ENCODE peak calls at places on chromosomes 2 and 18, in nine cellular contexts. P is suprapubic skin, W is H1, M is HCT116, E is spleen, Y is breast epithelium, N is K562, D is Panc1, S is sigmoid colon. Q is an unnamed sample. For H3K36me3, the result is how much of the 10 kb centered on the place peaks cover.

GRCh38 chr2:20868377-20868776 is 45.5 kb upstream of the LDAH start:
- DNase-seq in D (no peak), S (no peak), N (no peak), E (no peak), Y (no peak), W (no peak), M (no peak), P (no peak), Q (no peak)

GRCh38 chr2:84033347-84033974 is 425.6 kb downstream of the SUCLG1 start:
- DNase-seq in M (no peak), S (no peak), E (no peak), N (no peak), D (no peak), Y (no peak), P (no peak), W (no peak), Q (no peak)

GRCh38 chr18:34122724-34123334 is 101.9 kb downstream of the NOL4 start:
- DNase-seq in N (peak), M (peak), S (no peak), W (no peak), D (peak), P (no peak), E (no peak), Y (no peak), Q (no peak)

GRCh38 chr2:174778479-174778962 is 14.2 kb upstream of the CHRNA1 start:
- DNase-seq in N (no peak), P (no peak), S (no peak), M (no peak), W (no peak), E (peak), D (no peak), Y (peak), Q (no peak)

GRCh38 chr2:212361174-212361756 is 177.3 kb downstream of the ERBB4 start:
- DNase-seq in E (no peak), Y (no peak), M (no peak), W (no peak), D (no peak), S (no peak), N (no peak), P (no peak), Q (no peak)

GRCh38 chr2:72719416-72719815 is 106.4 kb downstream of the EXOC6B start:
- DNase-seq in P (no peak), N (no peak), D (no peak), E (no peak), S (no peak), W (no peak), M (no peak), Y (no peak), Q (no peak)

GRCh38 chr2:47016172-47016913 is 100.7 kb upstream of the MCFD2 start:
- DNase-seq in S (no peak), Y (no peak), W (peak), P (no peak), E (no peak), D (peak), M (peak), N (peak), Q (no peak)

GRCh38 chr2:100013892-100014677 is 128.3 kb downstream of the AFF3 start:
- DNase-seq in P (no peak), W (peak), S (no peak), M (peak), D (peak), E (no peak), Y (no peak), N (no peak), Q (no peak)

GRCh38 chr2:53913721-53914120 is 54.0 kb upstream of the GPR75 start:
- DNase-seq in P (no peak), Y (no peak), S (no peak), E (no peak), M (no peak), D (no peak), N (no peak), W (no peak), Q (no peak)

GRCh38 chr2:63654959-63655358 is 66.2 kb downstream of the MDH1 start:
- DNase-seq in W (no peak), D (no peak), Y (no peak), M (no peak), N (no peak), E (no peak), P (no peak), S (no peak), Q (no peak)

GRCh38 chr2:21175895-21176646 is 52.3 kb downstream of the TDRD15 start:
- DNase-seq in E (no peak), Y (no peak), M (no peak), W (no peak), D (no peak), P (no peak), N (peak), S (no peak), Q (no peak)

GRCh38 chr2:239285071-239285931 is 115.5 kb downstream of the HDAC4 start:
- DNase-seq in M (no peak), Y (no peak), E (peak), P (peak), W (no peak), S (peak), D (no peak), N (peak), Q (no peak)

DNA sequence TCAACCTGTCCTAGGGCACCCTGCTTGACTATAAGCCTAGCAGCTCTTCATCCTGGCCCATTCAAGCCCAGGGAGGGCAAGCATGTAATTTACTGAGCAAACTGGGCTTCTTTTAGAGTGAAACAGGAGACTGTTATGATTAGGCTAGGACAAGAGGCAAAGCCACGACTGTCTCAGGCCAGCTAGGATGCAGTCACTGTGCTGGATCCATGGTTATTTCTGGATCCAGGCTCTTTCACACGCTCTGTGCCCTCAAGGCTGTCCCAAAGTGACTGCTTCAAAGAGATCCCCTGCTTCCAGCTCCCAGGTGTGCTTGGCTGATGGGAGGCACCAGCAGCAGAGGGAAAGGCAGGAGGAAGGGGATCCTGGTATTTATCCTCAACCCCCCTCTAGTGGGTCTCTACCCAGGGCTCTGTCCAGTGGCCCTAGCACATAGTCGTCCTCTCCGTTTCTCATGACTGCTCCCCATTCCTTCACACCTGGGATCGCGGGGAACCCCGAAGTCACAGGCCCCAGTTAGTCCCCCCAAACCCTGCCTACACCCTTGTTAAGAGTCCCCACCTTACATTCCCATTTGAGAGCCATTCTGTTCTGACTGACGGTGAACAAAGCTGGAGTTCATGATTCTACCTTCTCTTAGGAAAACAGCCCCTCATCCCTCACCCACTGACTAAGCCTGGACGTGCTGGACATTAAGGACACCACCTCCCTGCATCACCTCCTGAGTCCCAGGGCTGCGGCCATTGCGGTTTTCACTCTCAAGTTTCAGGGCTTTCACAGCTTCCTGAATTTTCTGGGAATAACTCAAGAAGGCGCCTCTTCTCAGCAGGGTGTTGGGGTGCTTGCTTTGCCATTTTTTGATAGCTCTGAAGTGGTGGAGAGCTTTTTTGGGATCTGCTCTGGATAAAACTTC is 63.2 kb downstream of the POLR1A start:
- DNase-seq in M (no peak), N (no peak), D (no peak), S (peak), P (peak), E (no peak), W (no peak), Y (peak), Q (no peak)
- H3K36me3 ChIP-seq in M (half or more), N (half or more), D (under half), S (half or more), P (half or more), E (under half), W (half or more), Y (under half), Q (half or more)

GRCh38 chr18:76348267-76349066 is 146.6 kb downstream of the ZNF516 start:
- DNase-seq in W (no peak), Y (no peak), P (no peak), N (no peak), E (no peak), D (peak), M (no peak), S (no peak), Q (no peak)
- H3K27ac ChIP-seq in W (no peak), Y (no peak), P (no peak), N (no peak), E (no peak), D (no peak), M (no peak), S (no peak), Q (no peak)

GRCh38 chr2:10282621-10283105 is 20.0 kb upstream of the HPCAL1 start:
- DNase-seq in E (peak), P (no peak), D (no peak), S (peak), N (no peak), Y (no peak), M (no peak), W (no peak), Q (no peak)

GRCh38 chr2:10285191-10285577 is 17.5 kb upstream of the HPCAL1 start:
- DNase-seq in E (no peak), P (no peak), Y (no peak), S (no peak), N (no peak), D (no peak), M (no peak), W (no peak), Q (no peak)

GRCh38 chr2:10281891-10282290 is 20.8 kb upstream of the HPCAL1 start:
- DNase-seq in Y (no peak), E (peak), W (no peak), M (no peak), D (no peak), N (no peak), S (peak), P (no peak), Q (no peak)

GRCh38 chr2:10284108-10284870 is 18.4 kb upstream of the HPCAL1 start:
- DNase-seq in M (no peak), D (no peak), P (no peak), E (peak), N (no peak), S (peak), Y (no peak), W (no peak), Q (no peak)

DNA sequence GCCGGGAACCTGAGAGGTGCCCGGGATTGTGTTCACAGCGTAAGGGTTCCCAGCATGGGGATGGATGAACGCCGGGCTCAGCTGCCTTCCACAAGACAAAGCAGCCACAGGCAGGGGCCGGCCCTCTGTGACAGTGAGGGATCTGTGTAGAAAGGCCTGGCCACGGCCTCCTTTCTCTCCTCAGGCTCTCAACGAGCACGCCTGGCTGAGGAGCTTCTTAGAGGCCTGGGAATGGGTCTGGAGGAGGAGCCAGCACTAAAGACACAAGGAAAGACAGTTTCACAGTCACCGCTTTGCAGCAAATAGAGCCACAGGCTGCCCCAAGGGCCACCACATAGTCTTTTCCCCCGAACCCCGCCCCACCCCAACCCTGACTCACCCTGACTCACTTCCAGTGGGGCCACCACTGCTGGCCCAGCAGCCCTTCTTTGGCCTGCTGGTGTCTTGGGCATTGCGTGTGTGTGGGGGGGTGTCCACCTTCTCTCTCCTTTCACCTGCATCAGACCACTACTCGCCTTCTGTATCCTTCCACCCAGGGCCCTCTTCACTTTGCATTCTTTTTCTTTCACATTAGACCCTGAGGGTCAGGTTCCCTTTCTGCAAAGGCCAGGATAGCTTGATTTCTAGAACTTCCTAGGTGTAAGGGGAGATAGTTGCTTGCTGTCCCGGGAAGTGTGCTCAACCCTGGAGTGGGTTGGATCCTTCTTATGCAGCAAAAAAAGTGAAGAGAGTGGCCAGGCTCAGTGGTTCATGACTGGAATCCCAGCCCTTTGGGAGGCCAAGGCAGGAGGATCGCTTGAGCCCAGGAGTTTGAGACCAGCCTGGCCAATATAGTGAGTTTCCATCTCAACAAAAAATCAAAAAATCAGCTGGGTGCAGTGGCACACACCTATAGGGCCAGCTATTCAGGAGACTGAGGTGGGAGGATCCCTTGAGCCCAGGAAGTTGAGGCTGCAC is 19.3 kb upstream of the HPCAL1 start:
- DNase-seq in M (peak), E (no peak), Y (no peak), S (peak), P (no peak), N (peak), D (peak), W (no peak), Q (no peak)
- TF ChIP-seq POLR2AphosphoS5 in M (peak), E (no peak), Y (no peak), S (no peak), P (no peak), N (no peak), D (peak), W (no peak), Q (no peak)

GRCh38 chr2:158624961-158625360 is 168.2 kb downstream of the PKP4 start:
- DNase-seq in Y (no peak), M (no peak), E (no peak), S (no peak), D (no peak), W (no peak), N (no peak), P (no peak), Q (no peak)
- H3K36me3 ChIP-seq in Y (under half), M (under half), E (under half), S (under half), D (under half), W (under half), N (half or more), P (under half), Q (under half)

GRCh38 chr2:197122821-197123220 is 187.8 kb downstream of the ANKRD44 start:
- DNase-seq in N (no peak), W (no peak), S (no peak), P (no peak), Y (no peak), D (no peak), E (no peak), M (no peak), Q (no peak)

GRCh38 chr2:197126630-197127029 is 183.9 kb downstream of the ANKRD44 start:
- DNase-seq in W (no peak), P (no peak), S (no peak), M (no peak), N (no peak), D (no peak), E (no peak), Y (no peak), Q (no peak)

GRCh38 chr2:197128126-197128525 is 182.5 kb downstream of the ANKRD44 start:
- DNase-seq in E (no peak), S (no peak), D (no peak), M (no peak), N (no peak), Y (no peak), P (no peak), W (no peak), Q (no peak)

GRCh38 chr2:197121756-197122385 is 188.7 kb downstream of the ANKRD44 start:
- DNase-seq in M (no peak), D (no peak), Y (no peak), W (no peak), N (no peak), E (no peak), P (no peak), S (no peak), Q (no peak)

DNA sequence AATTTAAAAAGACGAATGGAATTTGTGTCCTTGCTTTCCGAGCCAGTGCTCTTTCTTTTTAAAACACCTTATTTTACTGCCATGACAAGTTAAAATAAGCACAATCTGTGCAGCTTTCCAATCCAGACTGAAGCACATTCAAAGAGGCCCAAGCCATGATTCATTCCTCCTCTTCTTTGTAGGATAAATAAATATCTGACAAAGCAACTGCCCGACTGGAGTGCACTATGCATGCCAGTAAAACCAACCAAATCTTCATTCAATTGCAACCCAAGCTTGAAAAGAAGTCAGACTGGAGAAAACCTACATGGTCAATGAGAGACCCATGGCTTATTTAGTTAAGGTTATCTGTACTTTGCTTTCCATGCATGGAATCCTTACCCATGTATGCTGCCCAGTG is 185.6 kb downstream of the ANKRD44 start:
- DNase-seq in Y (no peak), M (no peak), W (no peak), P (no peak), E (no peak), D (no peak), S (no peak), N (no peak), Q (no peak)
- H3K27ac ChIP-seq in Y (no peak), M (no peak), W (no peak), P (no peak), E (no peak), D (no peak), S (peak), N (no peak), Q (no peak)

DNA sequence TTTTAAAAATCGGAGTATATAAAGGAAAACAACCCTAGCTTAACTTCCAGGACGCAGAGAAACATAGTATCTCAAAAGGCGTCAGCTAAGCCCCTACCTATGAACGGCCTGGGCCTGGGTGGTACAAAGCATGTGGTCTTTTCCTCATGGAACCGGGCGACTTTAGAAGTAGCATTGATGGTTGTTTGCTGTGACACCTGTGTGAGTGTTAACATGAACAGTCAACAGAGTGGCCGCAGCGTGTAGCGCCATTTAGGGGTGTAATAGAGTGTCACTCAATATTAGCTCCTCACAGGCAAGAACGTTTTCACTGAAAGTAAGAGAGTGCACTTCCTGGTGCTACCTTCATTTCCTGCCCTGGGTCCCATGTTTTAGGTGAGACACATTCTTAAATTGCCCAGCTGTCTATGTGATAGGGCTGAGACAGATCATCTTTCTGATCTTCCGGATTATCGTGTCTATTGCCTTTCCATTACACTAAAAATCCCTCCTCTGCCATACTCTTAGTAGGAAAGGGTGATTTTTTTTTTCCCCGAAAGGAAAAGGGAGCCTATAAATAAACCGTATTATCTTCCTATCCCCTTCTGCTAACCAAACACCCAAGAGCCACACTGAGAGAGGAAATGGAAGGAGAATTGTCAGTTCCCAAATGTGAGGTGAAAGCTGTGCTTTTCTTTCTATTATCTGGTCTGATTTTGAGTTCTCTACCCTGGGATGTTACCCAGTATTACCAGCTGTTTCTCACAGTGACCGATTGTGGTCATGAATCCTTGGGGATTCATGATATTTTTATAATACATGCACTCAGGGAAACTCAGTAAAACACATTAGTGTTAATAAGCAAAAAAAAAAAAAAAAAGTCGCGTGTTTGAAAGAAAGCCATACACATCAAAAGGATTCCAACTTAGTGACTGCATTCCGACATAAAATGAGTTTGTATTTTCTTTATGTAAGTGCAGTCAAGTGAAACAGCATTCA is 1.4 kb downstream of the GORASP2 start:
- DNase-seq in W (no peak), D (no peak), E (peak), N (peak), M (peak), S (no peak), P (no peak), Y (peak), Q (no peak)
- TF ChIP-seq POLR2AphosphoS5 in W (no peak), D (no peak), E (no peak), N (peak), M (no peak), S (no peak), P (no peak), Y (no peak), Q (no peak)

DNA sequence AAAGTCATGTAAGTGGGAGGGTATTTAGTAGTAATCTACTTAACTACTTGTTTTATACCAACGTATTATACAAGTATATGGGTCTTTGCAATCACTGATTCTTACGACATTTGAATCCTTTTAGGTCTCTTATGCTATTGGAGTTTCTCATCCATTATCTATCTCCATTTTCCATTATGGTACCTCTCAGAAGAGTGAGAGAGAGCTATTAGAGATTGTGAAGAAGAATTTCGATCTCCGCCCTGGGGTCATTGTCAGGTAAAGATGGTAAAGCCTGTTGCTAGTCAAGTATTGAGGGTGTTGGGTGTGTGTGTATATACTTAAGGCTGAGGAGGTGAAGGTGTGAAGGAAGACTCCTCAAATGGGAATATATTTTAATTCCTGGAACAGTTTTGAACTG is 3.8 kb downstream of the MAT2A start:
- DNase-seq in N (no peak), S (no peak), M (no peak), E (no peak), Y (no peak), P (no peak), D (no peak), W (no peak), Q (no peak)
- H3K36me3 ChIP-seq in N (half or more), S (half or more), M (half or more), E (under half), Y (under half), P (under half), D (under half), W (half or more), Q (under half)

Q was measured in vagina.